ENCODE peak calls at places on chromosomes 7 and 10, in seven cellular contexts. Y is PC-3, Z is A549, E is RWPE1, B is left ventricle myocardium inferior, U is HCT116, A is PC-9. S is an unnamed sample.

GRCh38 chr10:3708830-3709229 is 76.2 kb downstream of the KLF6 start:
- DNase-seq in Z (no peak), A (no peak), B (no peak), Y (no peak), U (no peak), E (no peak), S (no peak)

GRCh38 chr7:22542669-22543068 is 42.7 kb upstream of the STEAP1B start:
- DNase-seq in Y (no peak), A (peak), B (no peak), Z (no peak), E (no peak), U (no peak), S (no peak)

GRCh38 chr7:44347546-44348114 is 22.2 kb upstream of the CAMK2B start:
- DNase-seq in Z (no peak), U (no peak), B (peak), E (no peak), A (no peak), Y (peak), S (no peak)

GRCh38 chr7:35249537-35249907 is 4.4 kb downstream of the TBX20 start:
- DNase-seq in B (peak), U (no peak), Y (peak), Z (no peak), A (no peak), E (no peak), S (no peak)

GRCh38 chr7:51645707-51646298 is 329.2 kb upstream of the COBL start:
- DNase-seq in Z (no peak), A (no peak), B (no peak), E (no peak), U (no peak), Y (no peak), S (no peak)

GRCh38 chr7:44637788-44638594 is 31.6 kb downstream of the OGDH start:
- DNase-seq in A (peak), Y (peak), U (peak), B (peak), Z (peak), E (peak), S (peak)

GRCh38 chr7:83996879-83997278 is 197.7 kb downstream of the SEMA3A start:
- DNase-seq in Z (no peak), Y (peak), A (no peak), U (no peak), E (peak), B (no peak), S (no peak)

GRCh38 chr10:92594194-92594593 is 1.3 kb downstream of the KIF11 start:
- DNase-seq in A (no peak), U (no peak), Y (peak), Z (no peak), B (no peak), E (no peak), S (no peak)

GRCh38 chr10:44935201-44935960 is 24.2 kb upstream of the RASSF4 start:
- DNase-seq in Z (no peak), Y (no peak), E (no peak), A (no peak), B (peak), U (no peak), S (peak)

GRCh38 chr7:92343719-92344118 is 97.9 kb downstream of the ANKIB1 start:
- DNase-seq in U (no peak), E (no peak), B (no peak), A (no peak), Z (no peak), Y (no peak), S (no peak)

GRCh38 chr10:12179616-12180015 is 16.1 kb downstream of the NUDT5 start:
- DNase-seq in A (no peak), B (no peak), Z (no peak), Y (no peak), U (no peak), E (no peak), S (no peak)

GRCh38 chr7:435518-436366 is 83.9 kb downstream of the PDGFA start:
- DNase-seq in Z (peak), B (peak), E (peak), A (no peak), U (no peak), Y (peak), S (peak)

GRCh38 chr10:15084502-15084922 is 4.1 kb downstream of the ACBD7 start:
- DNase-seq in B (no peak), A (peak), Z (peak), E (peak), U (peak), Y (peak), S (no peak)

GRCh38 chr10:13990392-13990805 is 340.3 kb downstream of the FRMD4A start:
- DNase-seq in E (no peak), Y (no peak), Z (no peak), U (no peak), B (peak), A (no peak), S (no peak)

GRCh38 chr7:29864668-29865067 is 58.4 kb downstream of the WIPF3 start:
- DNase-seq in E (no peak), Z (no peak), U (no peak), Y (no peak), B (no peak), A (no peak), S (no peak)

GRCh38 chr10:105969884-105970377 is 1194.6 kb downstream of the SORCS1 start:
- DNase-seq in E (no peak), Z (no peak), U (no peak), A (no peak), Y (no peak), B (no peak), S (no peak)

GRCh38 chr7:21318190-21318915 is 109.5 kb upstream of the SP4 start:
- DNase-seq in Y (no peak), U (no peak), A (no peak), B (no peak), E (peak), Z (no peak), S (no peak)

GRCh38 chr10:47058961-47059391 is 147.7 kb downstream of the PTPN20 start:
- DNase-seq in B (no peak), Z (no peak), U (no peak), A (no peak), E (no peak), Y (no peak), S (no peak)

GRCh38 chr7:151873402-151873965 is 3.4 kb downstream of the PRKAG2 start:
- DNase-seq in E (no peak), U (no peak), Y (no peak), Z (no peak), A (no peak), B (peak), S (peak)

GRCh38 chr10:25696013-25696708 is 237.9 kb upstream of the MYO3A start:
- DNase-seq in Z (no peak), Y (no peak), E (no peak), A (no peak), U (no peak), B (no peak), S (no peak)

GRCh38 chr10:90592903-90593302 is 264.9 kb downstream of the HTR7 start:
- DNase-seq in Y (peak), B (peak), A (no peak), Z (peak), U (peak), E (peak), S (no peak)
- TF ChIP-seq CTCF in Y (peak), B (peak), A (peak), Z (peak), U (peak), E (peak), S (no peak)

GRCh38 chr7:37353949-37354660 is 94.6 kb downstream of the ELMO1 start:
- DNase-seq in E (no peak), U (no peak), B (no peak), Y (no peak), A (no peak), Z (no peak), S (no peak)
- H3K27ac ChIP-seq in E (no peak), U (no peak), B (peak), Y (no peak), A (no peak), Z (no peak), S (peak)

GRCh38 chr10:127137391-127137790 is 59.0 kb downstream of the INSYN2A start:
- DNase-seq in Z (no peak), B (no peak), E (no peak), Y (no peak), A (no peak), U (no peak), S (no peak)

GRCh38 chr10:127145173-127145572 is 51.2 kb downstream of the INSYN2A start:
- DNase-seq in Y (peak), E (peak), Z (peak), U (peak), A (no peak), B (no peak), S (no peak)

GRCh38 chr10:127142831-127143230 is 53.6 kb downstream of the INSYN2A start:
- DNase-seq in Z (no peak), E (no peak), U (no peak), B (no peak), A (no peak), Y (no peak), S (no peak)

GRCh38 chr10:127142141-127142540 is 54.2 kb downstream of the INSYN2A start:
- DNase-seq in Y (no peak), Z (no peak), U (no peak), E (no peak), A (no peak), B (no peak), S (no peak)
- TF ChIP-seq CTCF in Y (no peak), Z (no peak), U (no peak), E (no peak), A (no peak), B (no peak), S (no peak)

DNA sequence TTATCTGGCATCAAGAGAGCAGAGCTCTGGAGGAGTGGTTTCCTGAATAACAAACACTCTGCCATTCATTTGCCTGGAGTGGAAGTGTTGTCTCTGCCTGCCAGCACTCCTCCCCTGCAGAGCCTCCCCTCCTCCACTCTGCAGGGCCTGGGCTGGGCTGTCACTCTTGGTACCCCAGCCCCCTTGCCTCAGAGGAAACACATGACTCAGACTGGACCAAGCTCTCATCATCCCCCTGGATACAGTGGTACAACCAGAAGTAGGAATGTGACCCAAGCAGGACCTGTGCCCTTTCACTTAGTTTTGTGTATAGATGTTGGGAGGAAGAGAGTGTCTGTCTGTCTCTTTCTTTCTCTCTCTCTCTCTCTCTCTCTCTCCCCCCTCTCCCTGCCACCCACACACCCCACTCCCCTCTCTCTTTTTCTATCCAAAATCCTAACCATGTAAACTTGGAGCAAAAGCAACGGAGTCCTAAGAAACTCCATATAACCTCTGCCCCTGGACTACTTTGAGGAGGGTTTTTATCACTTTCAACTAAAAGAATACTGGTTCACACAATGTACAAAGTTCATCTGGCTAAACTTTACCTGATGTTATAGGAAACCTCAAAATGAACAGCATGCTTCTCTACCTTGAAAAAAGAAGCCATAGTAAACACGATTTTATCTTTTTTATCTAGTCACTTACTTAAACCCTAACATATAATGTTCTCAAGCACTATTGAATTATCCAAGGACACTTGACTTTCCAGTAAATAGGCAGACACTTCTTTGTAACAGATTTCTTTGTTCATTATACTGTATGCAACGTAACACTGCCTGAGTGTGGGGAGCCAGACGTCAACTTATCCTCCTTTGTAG is 43.8 kb downstream of the DOCK4 start:
- DNase-seq in U (no peak), E (peak), B (peak), Y (peak), Z (peak), A (no peak), S (peak)
- H3K27ac ChIP-seq in U (no peak), E (no peak), B (peak), Y (no peak), Z (peak), A (no peak), S (no peak)

GRCh38 chr10:77493851-77494788 is 143.5 kb downstream of the KCNMA1 start:
- DNase-seq in Y (peak), B (no peak), E (peak), A (no peak), U (peak), Z (peak), S (no peak)
- TF ChIP-seq CTCF in Y (peak), B (peak), E (no peak), A (peak), U (peak), Z (peak), S (peak)

DNA sequence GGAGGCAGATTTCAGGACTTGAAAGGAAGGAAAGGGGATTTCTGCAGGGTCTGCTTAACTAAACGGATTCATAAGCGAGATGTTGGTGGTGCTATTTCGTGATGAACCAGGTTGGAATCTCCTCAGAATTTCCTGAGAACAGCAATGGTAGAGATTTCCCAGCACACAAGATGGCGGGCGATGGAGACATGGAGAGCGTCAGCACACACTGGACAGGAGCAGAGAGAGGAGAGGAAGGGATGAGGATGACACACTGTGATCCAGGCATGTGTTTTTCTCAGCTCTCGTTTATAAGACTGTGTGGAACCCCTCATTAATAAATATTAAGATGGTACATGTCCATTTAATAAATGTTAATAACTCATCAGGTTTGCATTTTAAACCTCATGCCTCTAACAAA is 43.9 kb upstream of the LYZL1 start:
- DNase-seq in Y (no peak), E (no peak), Z (no peak), U (no peak), A (no peak), B (no peak), S (no peak)
- H3K27ac ChIP-seq in Y (no peak), E (no peak), Z (no peak), U (no peak), A (no peak), B (no peak), S (no peak)

GRCh38 chr7:150307904-150308303 is 15.3 kb upstream of the LRRC61 start:
- DNase-seq in Z (no peak), E (no peak), A (peak), B (no peak), Y (no peak), U (no peak), S (no peak)
- TF ChIP-seq CTCF in Z (no peak), E (no peak), A (no peak), B (no peak), Y (no peak), U (no peak), S (no peak)

S was measured in psoas muscle.